ENCODE peak calls at places on chromosomes 11 and 22, in four cellular contexts. One of them, this sample, is unnamed.

GRCh38 chr11:35126000-35126878 is 12.7 kb upstream of the CD44 start:
- DNase-seq in AG09309: no peak
- DNase-seq in BE2C: no peak
- DNase-seq in cardiac muscle cell: no peak
- DNase-seq in this sample: no peak

GRCh38 chr11:121393855-121394254 is 58.3 kb upstream of the SORL1 start:
- DNase-seq in AG09309: no peak
- DNase-seq in BE2C: no peak
- DNase-seq in cardiac muscle cell: no peak
- DNase-seq in this sample: no peak

GRCh38 chr22:47086596-47087248 is 324.3 kb downstream of the TBC1D22A start:
- DNase-seq in AG09309: no peak
- DNase-seq in BE2C: no peak
- DNase-seq in cardiac muscle cell: no peak
- DNase-seq in this sample: no peak

GRCh38 chr11:68043029-68043348 is 4.2 kb downstream of the TCIRG1 start:
- DNase-seq in AG09309: no peak
- DNase-seq in BE2C: no peak
- DNase-seq in cardiac muscle cell: no peak
- DNase-seq in this sample: no peak

GRCh38 chr11:22859756-22860155 is 518 bp downstream of the CCDC179 start:
- DNase-seq in AG09309: no peak
- DNase-seq in BE2C: no peak
- DNase-seq in cardiac muscle cell: no peak
- DNase-seq in this sample: no peak

GRCh38 chr22:36226189-36226588 is 13.1 kb downstream of the APOL2 start:
- DNase-seq in AG09309: no peak
- DNase-seq in BE2C: no peak
- DNase-seq in cardiac muscle cell: no peak
- DNase-seq in this sample: no peak

GRCh38 chr11:111220716-111221115 is 24.8 kb upstream of the POU2AF2 start:
- DNase-seq in AG09309: no peak
- DNase-seq in BE2C: no peak
- DNase-seq in cardiac muscle cell: no peak
- DNase-seq in this sample: no peak

GRCh38 chr11:9763301-9763700 is 99.4 kb downstream of the SWAP70 start:
- DNase-seq in AG09309: no peak
- DNase-seq in BE2C: no peak
- DNase-seq in cardiac muscle cell: no peak
- DNase-seq in this sample: no peak

GRCh38 chr11:121929581-121929980 is 186.4 kb downstream of the BLID start:
- DNase-seq in AG09309: no peak
- DNase-seq in BE2C: peak
- DNase-seq in cardiac muscle cell: peak
- DNase-seq in this sample: no peak

GRCh38 chr11:59025097-59025496 is 61.0 kb upstream of the GLYATL1B start:
- DNase-seq in AG09309: no peak
- DNase-seq in BE2C: no peak
- DNase-seq in cardiac muscle cell: no peak
- DNase-seq in this sample: no peak

GRCh38 chr11:19849947-19850593 is 137.4 kb downstream of the NAV2 start:
- DNase-seq in AG09309: no peak
- DNase-seq in BE2C: no peak
- DNase-seq in cardiac muscle cell: no peak
- DNase-seq in this sample: no peak

GRCh38 chr11:34351687-34352469 is 5.9 kb downstream of the ABTB2 start:
- DNase-seq in AG09309: no peak
- DNase-seq in BE2C: no peak
- DNase-seq in cardiac muscle cell: no peak
- DNase-seq in this sample: no peak

GRCh38 chr11:84384637-84385227 is 1098.6 kb upstream of the CCDC90B start:
- DNase-seq in AG09309: peak
- DNase-seq in BE2C: peak
- DNase-seq in cardiac muscle cell: peak
- DNase-seq in this sample: peak

GRCh38 chr11:2655834-2656622 is 43.8 kb downstream of the KCNQ1OT1 start:
- DNase-seq in AG09309: no peak
- DNase-seq in BE2C: no peak
- DNase-seq in cardiac muscle cell: peak
- DNase-seq in this sample: no peak

GRCh38 chr22:27247691-27248434 is 553.7 kb downstream of the MN1 start:
- DNase-seq in AG09309: no peak
- DNase-seq in BE2C: no peak
- DNase-seq in cardiac muscle cell: peak
- DNase-seq in this sample: no peak

GRCh38 chr22:26174280-26174679 is 5.0 kb downstream of the SEZ6L start:
- DNase-seq in AG09309: no peak
- DNase-seq in BE2C: peak
- DNase-seq in cardiac muscle cell: no peak
- DNase-seq in this sample: no peak

GRCh38 chr11:9573775-9574555 is 495 bp downstream of the WEE1 start:
- DNase-seq in AG09309: no peak
- DNase-seq in BE2C: no peak
- DNase-seq in cardiac muscle cell: peak
- DNase-seq in this sample: peak

GRCh38 chr11:34395916-34396555 is 38.2 kb upstream of the ABTB2 start:
- DNase-seq in AG09309: peak
- DNase-seq in BE2C: no peak
- DNase-seq in cardiac muscle cell: no peak
- DNase-seq in this sample: no peak

GRCh38 chr11:35856756-35857155 is 87.1 kb upstream of the LDLRAD3 start:
- DNase-seq in AG09309: no peak
- DNase-seq in BE2C: no peak
- DNase-seq in cardiac muscle cell: no peak
- DNase-seq in this sample: no peak

GRCh38 chr11:19962795-19963163 is 197.5 kb downstream of the DBX1 start:
- DNase-seq in AG09309: peak
- DNase-seq in BE2C: no peak
- DNase-seq in cardiac muscle cell: peak
- DNase-seq in this sample: no peak

GRCh38 chr11:11349870-11350325 is 3.2 kb downstream of the CSNK2A3 start:
- DNase-seq in AG09309: peak
- DNase-seq in BE2C: no peak
- DNase-seq in cardiac muscle cell: peak
- DNase-seq in this sample: no peak

GRCh38 chr11:118607401-118608267 is at the start of gene PHLDB1:
- DNase-seq in AG09309: no peak
- DNase-seq in BE2C: peak
- DNase-seq in cardiac muscle cell: peak
- DNase-seq in this sample: no peak

GRCh38 chr22:47231759-47232158 is 469.3 kb downstream of the TBC1D22A start:
- DNase-seq in AG09309: no peak
- DNase-seq in BE2C: no peak
- DNase-seq in cardiac muscle cell: no peak
- DNase-seq in this sample: no peak

GRCh38 chr11:12189543-12190235 is 79.3 kb downstream of the MICAL2 start:
- DNase-seq in AG09309: no peak
- DNase-seq in BE2C: no peak
- DNase-seq in cardiac muscle cell: no peak
- DNase-seq in this sample: no peak

GRCh38 chr11:96130061-96130460 is 206.2 kb upstream of the MTMR2 start:
- DNase-seq in AG09309: no peak
- DNase-seq in BE2C: no peak
- DNase-seq in cardiac muscle cell: no peak
- DNase-seq in this sample: no peak

GRCh38 chr11:116563028-116563712 is 209.6 kb downstream of the BUD13 start:
- DNase-seq in AG09309: no peak
- DNase-seq in BE2C: peak
- DNase-seq in cardiac muscle cell: no peak
- DNase-seq in this sample: peak

GRCh38 chr22:30867746-30868662 is 100.6 kb downstream of the MORC2 start:
- DNase-seq in AG09309: no peak
- DNase-seq in BE2C: no peak
- DNase-seq in cardiac muscle cell: no peak
- DNase-seq in this sample: no peak

GRCh38 chr11:134228625-134229024 is 4.2 kb downstream of the VPS26B start:
- DNase-seq in AG09309: peak
- DNase-seq in BE2C: no peak
- DNase-seq in cardiac muscle cell: no peak
- DNase-seq in this sample: no peak

GRCh38 chr11:124763156-124763947 is 1.3 kb upstream of the ESAM start:
- DNase-seq in AG09309: no peak
- DNase-seq in BE2C: peak
- DNase-seq in cardiac muscle cell: peak
- DNase-seq in this sample: peak

GRCh38 chr22:40960137-40960536 is 9.0 kb downstream of the RBX1 start:
- DNase-seq in AG09309: no peak
- DNase-seq in BE2C: no peak
- DNase-seq in cardiac muscle cell: no peak
- DNase-seq in this sample: peak

GRCh38 chr11:92216789-92217188 is 7.8 kb upstream of the FAT3 start:
- DNase-seq in AG09309: no peak
- DNase-seq in BE2C: no peak
- DNase-seq in cardiac muscle cell: no peak
- DNase-seq in this sample: no peak

GRCh38 chr11:78295991-78296930 is 107.5 kb downstream of the USP35 start:
- DNase-seq in AG09309: no peak
- DNase-seq in BE2C: no peak
- DNase-seq in cardiac muscle cell: no peak
- DNase-seq in this sample: no peak

GRCh38 chr11:110856340-110856739 is 144.1 kb upstream of the ARHGAP20 start:
- DNase-seq in AG09309: no peak
- DNase-seq in BE2C: no peak
- DNase-seq in cardiac muscle cell: no peak
- DNase-seq in this sample: no peak

GRCh38 chr22:36958366-36958765 is 44.9 kb downstream of the CSF2RB start:
- DNase-seq in AG09309: no peak
- DNase-seq in BE2C: no peak
- DNase-seq in cardiac muscle cell: no peak
- DNase-seq in this sample: no peak

GRCh38 chr22:23182289-23183106 is 2.2 kb downstream of the BCR start:
- DNase-seq in AG09309: no peak
- DNase-seq in BE2C: no peak
- DNase-seq in cardiac muscle cell: no peak
- DNase-seq in this sample: no peak

GRCh38 chr22:23181763-23182288 is 1.5 kb downstream of the BCR start:
- DNase-seq in AG09309: no peak
- DNase-seq in BE2C: no peak
- DNase-seq in cardiac muscle cell: no peak
- DNase-seq in this sample: no peak

GRCh38 chr22:23184764-23185113 is 4.4 kb downstream of the BCR start:
- DNase-seq in AG09309: no peak
- DNase-seq in BE2C: no peak
- DNase-seq in cardiac muscle cell: no peak
- DNase-seq in this sample: no peak

GRCh38 chr22:23183107-23183698 is 2.9 kb downstream of the BCR start:
- DNase-seq in AG09309: peak
- DNase-seq in BE2C: peak
- DNase-seq in cardiac muscle cell: peak
- DNase-seq in this sample: peak

GRCh38 chr22:23184100-23184763 is 3.9 kb downstream of the BCR start:
- DNase-seq in AG09309: no peak
- DNase-seq in BE2C: no peak
- DNase-seq in cardiac muscle cell: no peak
- DNase-seq in this sample: no peak
- H3K4me3 ChIP-seq in AG09309: no peak
- H3K4me3 ChIP-seq in BE2C: no peak
- H3K4me3 ChIP-seq in cardiac muscle cell: no peak
- H3K4me3 ChIP-seq in this sample: no peak

DNA sequence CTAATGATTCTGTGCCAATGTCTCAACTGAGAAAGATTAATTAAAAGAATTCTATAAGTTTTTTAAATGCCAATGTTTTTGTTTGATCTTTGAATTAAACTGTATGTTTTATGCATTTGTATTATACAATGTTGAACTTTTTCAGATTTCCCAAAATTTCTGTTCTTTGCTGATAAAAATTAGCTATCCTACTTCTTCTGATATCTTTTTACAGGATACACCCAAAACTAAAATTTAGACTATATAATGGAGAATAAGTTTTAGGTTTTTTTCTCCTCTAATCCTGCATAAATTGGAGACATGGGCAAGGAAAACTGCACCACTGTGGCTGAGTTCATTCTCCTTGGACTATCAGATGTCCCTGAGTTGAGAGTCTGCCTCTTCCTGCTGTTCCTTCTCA is at the start of gene OR5L2:
- DNase-seq in AG09309: no peak
- DNase-seq in BE2C: no peak
- DNase-seq in cardiac muscle cell: no peak
- DNase-seq in this sample: no peak
- TF ChIP-seq CTCF in AG09309: no peak
- TF ChIP-seq CTCF in BE2C: no peak
- TF ChIP-seq CTCF in cardiac muscle cell: no peak
- TF ChIP-seq CTCF in this sample: no peak

GRCh38 chr11:98453378-98453777 is 567.4 kb upstream of the CNTN5 start:
- DNase-seq in AG09309: no peak
- DNase-seq in BE2C: no peak
- DNase-seq in cardiac muscle cell: no peak
- DNase-seq in this sample: no peak

GRCh38 chr11:98455500-98456186 is 565.1 kb upstream of the CNTN5 start:
- DNase-seq in AG09309: no peak
- DNase-seq in BE2C: no peak
- DNase-seq in cardiac muscle cell: no peak
- DNase-seq in this sample: no peak

DNA sequence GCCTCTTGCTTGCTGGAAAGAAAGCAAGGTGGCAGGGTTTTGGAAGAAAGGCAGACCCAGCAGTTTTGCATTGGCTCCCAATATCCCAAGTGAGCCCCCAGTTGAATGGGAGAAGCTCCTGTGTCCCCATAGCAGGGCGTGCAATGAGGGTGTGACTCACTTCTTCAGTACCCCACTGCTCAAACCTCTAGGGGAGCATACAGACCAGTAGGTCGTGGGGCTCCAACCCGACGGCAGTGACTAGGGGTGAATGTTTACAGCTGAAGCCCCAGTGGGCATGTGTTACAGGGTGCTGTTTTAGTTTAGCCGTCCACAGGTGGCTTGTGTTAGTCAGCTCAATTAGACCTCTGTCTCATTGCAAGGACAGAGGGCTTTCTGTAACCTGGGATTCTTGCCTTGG is 564.5 kb upstream of the CNTN5 start:
- DNase-seq in AG09309: no peak
- DNase-seq in BE2C: no peak
- DNase-seq in cardiac muscle cell: no peak
- DNase-seq in this sample: no peak
- H3K4me3 ChIP-seq in AG09309: no peak
- H3K4me3 ChIP-seq in BE2C: no peak
- H3K4me3 ChIP-seq in cardiac muscle cell: no peak
- H3K4me3 ChIP-seq in this sample: no peak

GRCh38 chr11:119694334-119694733 is 34.7 kb downstream of the NECTIN1 start:
- DNase-seq in AG09309: no peak
- DNase-seq in BE2C: no peak
- DNase-seq in cardiac muscle cell: no peak
- DNase-seq in this sample: no peak
- TF ChIP-seq CTCF in AG09309: no peak
- TF ChIP-seq CTCF in BE2C: peak
- TF ChIP-seq CTCF in cardiac muscle cell: no peak
- TF ChIP-seq CTCF in this sample: no peak